ENCODE peak calls at places on chromosomes 12 and 14, in seven cellular contexts. One of them, this sample, is unnamed.

GRCh38 chr12:22286569-22286968 is 47.9 kb downstream of the ST8SIA1 start:
- DNase-seq in IMR-90: peak; percentile 93
- DNase-seq in H9: no peak
- DNase-seq in neuronal stem cell: no peak
- DNase-seq in mesendoderm: no peak
- DNase-seq in mesenchymal stem cell: peak; percentile 77
- DNase-seq in trophoblast cell: no peak
- DNase-seq in this sample: no peak

GRCh38 chr12:52633383-52633782 is 15.0 kb upstream of the KRT73 start:
- DNase-seq in IMR-90: no peak
- DNase-seq in H9: peak; percentile 20
- DNase-seq in neuronal stem cell: no peak
- DNase-seq in mesendoderm: no peak
- DNase-seq in mesenchymal stem cell: no peak
- DNase-seq in trophoblast cell: no peak
- DNase-seq in this sample: no peak

GRCh38 chr12:92363295-92364146 is 217.9 kb upstream of the BTG1 start:
- DNase-seq in IMR-90: peak; percentile 4
- DNase-seq in H9: no peak
- DNase-seq in neuronal stem cell: no peak
- DNase-seq in mesendoderm: peak; percentile 16
- DNase-seq in mesenchymal stem cell: peak; percentile 44
- DNase-seq in trophoblast cell: peak; percentile 21
- DNase-seq in this sample: no peak

GRCh38 chr14:97156705-97157104 is 359.5 kb downstream of the VRK1 start:
- DNase-seq in IMR-90: no peak
- DNase-seq in H9: no peak
- DNase-seq in neuronal stem cell: no peak
- DNase-seq in mesendoderm: no peak
- DNase-seq in mesenchymal stem cell: no peak
- DNase-seq in trophoblast cell: no peak
- DNase-seq in this sample: no peak

GRCh38 chr12:16606201-16606849 is 363 bp upstream of the LMO3 start:
- DNase-seq in IMR-90: peak; percentile 27
- DNase-seq in H9: peak; percentile 78
- DNase-seq in neuronal stem cell: no peak
- DNase-seq in mesendoderm: peak; percentile 81
- DNase-seq in mesenchymal stem cell: peak; percentile 49
- DNase-seq in trophoblast cell: peak; percentile 5
- DNase-seq in this sample: no peak

GRCh38 chr12:81105687-81106086 is 27.8 kb downstream of the ACSS3 start:
- DNase-seq in IMR-90: no peak
- DNase-seq in H9: no peak
- DNase-seq in neuronal stem cell: no peak
- DNase-seq in mesendoderm: no peak
- DNase-seq in mesenchymal stem cell: no peak
- DNase-seq in trophoblast cell: no peak
- DNase-seq in this sample: no peak

GRCh38 chr12:28360253-28360652 is 170.0 kb downstream of the CCDC91 start:
- DNase-seq in IMR-90: no peak
- DNase-seq in H9: no peak
- DNase-seq in neuronal stem cell: no peak
- DNase-seq in mesendoderm: no peak
- DNase-seq in mesenchymal stem cell: no peak
- DNase-seq in trophoblast cell: no peak
- DNase-seq in this sample: no peak

GRCh38 chr12:89239534-89239933 is 112.8 kb downstream of the DUSP6 start:
- DNase-seq in IMR-90: no peak
- DNase-seq in H9: no peak
- DNase-seq in neuronal stem cell: no peak
- DNase-seq in mesendoderm: no peak
- DNase-seq in mesenchymal stem cell: no peak
- DNase-seq in trophoblast cell: no peak
- DNase-seq in this sample: no peak

GRCh38 chr14:71497645-71498086 is 434.6 kb upstream of the RGS6 start:
- DNase-seq in IMR-90: peak; percentile 82
- DNase-seq in H9: no peak
- DNase-seq in neuronal stem cell: no peak
- DNase-seq in mesendoderm: no peak
- DNase-seq in mesenchymal stem cell: no peak
- DNase-seq in trophoblast cell: no peak
- DNase-seq in this sample: no peak

GRCh38 chr12:124675881-124676688 is 108.7 kb upstream of the NCOR2 start:
- DNase-seq in IMR-90: peak; percentile 71
- DNase-seq in H9: no peak
- DNase-seq in neuronal stem cell: no peak
- DNase-seq in mesendoderm: no peak
- DNase-seq in mesenchymal stem cell: peak; percentile 84
- DNase-seq in trophoblast cell: peak; percentile 89
- DNase-seq in this sample: no peak

GRCh38 chr14:61526405-61527312 is 168.7 kb upstream of the HIF1A start:
- DNase-seq in IMR-90: no peak
- DNase-seq in H9: no peak
- DNase-seq in neuronal stem cell: no peak
- DNase-seq in mesendoderm: no peak
- DNase-seq in mesenchymal stem cell: no peak
- DNase-seq in trophoblast cell: peak; percentile 96
- DNase-seq in this sample: no peak

GRCh38 chr14:56357478-56357877 is 222.1 kb upstream of the TMEM260 start:
- DNase-seq in IMR-90: no peak
- DNase-seq in H9: no peak
- DNase-seq in neuronal stem cell: no peak
- DNase-seq in mesendoderm: no peak
- DNase-seq in mesenchymal stem cell: no peak
- DNase-seq in trophoblast cell: no peak
- DNase-seq in this sample: no peak

GRCh38 chr14:45426685-45427282 is 173.8 kb upstream of the MIS18BP1 start:
- DNase-seq in IMR-90: peak; percentile 34
- DNase-seq in H9: peak; percentile 37
- DNase-seq in neuronal stem cell: peak; percentile 39
- DNase-seq in mesendoderm: peak; percentile 90
- DNase-seq in mesenchymal stem cell: peak; percentile 63
- DNase-seq in trophoblast cell: peak; percentile 68
- DNase-seq in this sample: peak; percentile 7

GRCh38 chr14:63438065-63438757 is 105.0 kb downstream of the PPP2R5E start:
- DNase-seq in IMR-90: peak; percentile 92
- DNase-seq in H9: no peak
- DNase-seq in neuronal stem cell: no peak
- DNase-seq in mesendoderm: peak; percentile 90
- DNase-seq in mesenchymal stem cell: peak; percentile 81
- DNase-seq in trophoblast cell: peak; percentile 94
- DNase-seq in this sample: no peak

GRCh38 chr14:49950275-49951250 is 57.7 kb downstream of the ARF6 start:
- DNase-seq in IMR-90: no peak
- DNase-seq in H9: no peak
- DNase-seq in neuronal stem cell: no peak
- DNase-seq in mesendoderm: no peak
- DNase-seq in mesenchymal stem cell: no peak
- DNase-seq in trophoblast cell: no peak
- DNase-seq in this sample: no peak

GRCh38 chr14:56196274-56196673 is 78.1 kb downstream of the PELI2 start:
- DNase-seq in IMR-90: peak; percentile 74
- DNase-seq in H9: no peak
- DNase-seq in neuronal stem cell: no peak
- DNase-seq in mesendoderm: no peak
- DNase-seq in mesenchymal stem cell: peak; percentile 72
- DNase-seq in trophoblast cell: no peak
- DNase-seq in this sample: no peak

GRCh38 chr12:74021937-74022336 is 515.7 kb upstream of the ATXN7L3B start:
- DNase-seq in IMR-90: no peak
- DNase-seq in H9: peak; percentile 90
- DNase-seq in neuronal stem cell: peak; percentile 57
- DNase-seq in mesendoderm: peak; percentile 91
- DNase-seq in mesenchymal stem cell: peak; percentile 71
- DNase-seq in trophoblast cell: peak; percentile 85
- DNase-seq in this sample: peak; percentile 67

GRCh38 chr14:60642790-60643397 is 6.4 kb downstream of the SIX1 start:
- DNase-seq in IMR-90: no peak
- DNase-seq in H9: no peak
- DNase-seq in neuronal stem cell: peak; percentile 26
- DNase-seq in mesendoderm: no peak
- DNase-seq in mesenchymal stem cell: no peak
- DNase-seq in trophoblast cell: no peak
- DNase-seq in this sample: no peak

GRCh38 chr14:99425272-99425681 is 55.4 kb downstream of the SETD3 start:
- DNase-seq in IMR-90: no peak
- DNase-seq in H9: no peak
- DNase-seq in neuronal stem cell: no peak
- DNase-seq in mesendoderm: no peak
- DNase-seq in mesenchymal stem cell: no peak
- DNase-seq in trophoblast cell: no peak
- DNase-seq in this sample: no peak

GRCh38 chr14:103569436-103569835 is 6.7 kb downstream of the COA8 start:
- DNase-seq in IMR-90: no peak
- DNase-seq in H9: no peak
- DNase-seq in neuronal stem cell: no peak
- DNase-seq in mesendoderm: no peak
- DNase-seq in mesenchymal stem cell: no peak
- DNase-seq in trophoblast cell: no peak
- DNase-seq in this sample: no peak
- H2BK5ac ChIP-seq in IMR-90: no peak overlapping the region
- H2BK5ac ChIP-seq in H9: no peak overlapping the region
- H2BK5ac ChIP-seq in neuronal stem cell: no peak overlapping the region
- H2BK5ac ChIP-seq in mesendoderm: no peak overlapping the region
- H2BK5ac ChIP-seq in mesenchymal stem cell: no peak overlapping the region
- H2BK5ac ChIP-seq in trophoblast cell: no peak overlapping the region
- H2BK5ac ChIP-seq in this sample: no peak overlapping the region

DNA sequence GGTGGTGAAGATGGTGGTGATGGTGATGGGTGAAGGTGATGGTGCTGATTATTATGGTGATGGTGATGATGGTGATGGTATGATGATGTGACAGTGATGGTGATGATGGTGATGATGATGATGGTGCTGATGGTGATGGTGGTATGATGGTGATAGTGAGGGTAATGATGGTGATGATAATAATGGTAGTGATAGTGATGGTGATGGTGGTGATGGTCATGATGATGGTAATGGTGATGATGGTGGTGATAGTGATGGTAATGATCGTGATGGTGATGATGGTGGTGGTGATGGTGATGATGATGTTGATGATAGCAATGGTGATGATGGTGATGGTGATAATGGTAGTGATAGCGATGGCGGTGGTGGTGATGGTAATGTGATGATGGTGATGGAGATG is 197.9 kb upstream of the ALG10B start:
- DNase-seq in IMR-90: no peak
- DNase-seq in H9: no peak
- DNase-seq in neuronal stem cell: no peak
- DNase-seq in mesendoderm: no peak
- DNase-seq in mesenchymal stem cell: no peak
- DNase-seq in trophoblast cell: no peak
- DNase-seq in this sample: no peak
- H2BK5ac ChIP-seq in IMR-90: peak overlapping the region; percentile 65
- H2BK5ac ChIP-seq in H9: no peak overlapping the region
- H2BK5ac ChIP-seq in neuronal stem cell: no peak overlapping the region
- H2BK5ac ChIP-seq in mesendoderm: no peak overlapping the region
- H2BK5ac ChIP-seq in mesenchymal stem cell: no peak overlapping the region
- H2BK5ac ChIP-seq in trophoblast cell: no peak overlapping the region
- H2BK5ac ChIP-seq in this sample: no peak overlapping the region

GRCh38 chr12:44703311-44703910 is 172.7 kb downstream of the NELL2 start:
- DNase-seq in IMR-90: no peak
- DNase-seq in H9: no peak
- DNase-seq in neuronal stem cell: no peak
- DNase-seq in mesendoderm: no peak
- DNase-seq in mesenchymal stem cell: peak; percentile 19
- DNase-seq in trophoblast cell: no peak
- DNase-seq in this sample: no peak
- H2BK5ac ChIP-seq in IMR-90: no peak overlapping the region
- H2BK5ac ChIP-seq in H9: no peak overlapping the region
- H2BK5ac ChIP-seq in neuronal stem cell: no peak overlapping the region
- H2BK5ac ChIP-seq in mesendoderm: no peak overlapping the region
- H2BK5ac ChIP-seq in mesenchymal stem cell: no peak overlapping the region
- H2BK5ac ChIP-seq in trophoblast cell: no peak overlapping the region
- H2BK5ac ChIP-seq in this sample: no peak overlapping the region

GRCh38 chr12:5456025-5456424 is 24.1 kb downstream of the NTF3 start:
- DNase-seq in IMR-90: no peak
- DNase-seq in H9: no peak
- DNase-seq in neuronal stem cell: no peak
- DNase-seq in mesendoderm: peak; percentile 42
- DNase-seq in mesenchymal stem cell: no peak
- DNase-seq in trophoblast cell: no peak
- DNase-seq in this sample: no peak
- H2BK5ac ChIP-seq in IMR-90: peak overlapping the region; percentile 99
- H2BK5ac ChIP-seq in H9: no peak overlapping the region
- H2BK5ac ChIP-seq in neuronal stem cell: no peak overlapping the region
- H2BK5ac ChIP-seq in mesendoderm: no peak overlapping the region
- H2BK5ac ChIP-seq in mesenchymal stem cell: no peak overlapping the region
- H2BK5ac ChIP-seq in trophoblast cell: peak overlapping the region; percentile 36
- H2BK5ac ChIP-seq in this sample: no peak overlapping the region

GRCh38 chr12:93380480-93381121 is 2.9 kb downstream of the NUDT4 start:
- DNase-seq in IMR-90: peak; percentile 70
- DNase-seq in H9: no peak
- DNase-seq in neuronal stem cell: no peak
- DNase-seq in mesendoderm: peak; percentile 67
- DNase-seq in mesenchymal stem cell: peak; percentile 44
- DNase-seq in trophoblast cell: peak; percentile 15
- DNase-seq in this sample: no peak

GRCh38 chr12:93377252-93377542 is 528 bp upstream of the NUDT4 start:
- DNase-seq in IMR-90: no peak
- DNase-seq in H9: no peak
- DNase-seq in neuronal stem cell: no peak
- DNase-seq in mesendoderm: no peak
- DNase-seq in mesenchymal stem cell: no peak
- DNase-seq in trophoblast cell: no peak
- DNase-seq in this sample: no peak

GRCh38 chr12:93376436-93377251 is 1.1 kb upstream of the NUDT4 start:
- DNase-seq in IMR-90: peak; percentile 60
- DNase-seq in H9: peak; percentile 78
- DNase-seq in neuronal stem cell: peak; percentile 62
- DNase-seq in mesendoderm: peak; percentile 75
- DNase-seq in mesenchymal stem cell: peak; percentile 57
- DNase-seq in trophoblast cell: peak; percentile 12
- DNase-seq in this sample: peak; percentile 53

GRCh38 chr12:93379432-93380308 is 1.9 kb downstream of the NUDT4 start:
- DNase-seq in IMR-90: peak; percentile 14
- DNase-seq in H9: no peak
- DNase-seq in neuronal stem cell: no peak
- DNase-seq in mesendoderm: peak; percentile 34
- DNase-seq in mesenchymal stem cell: peak; percentile 39
- DNase-seq in trophoblast cell: no peak
- DNase-seq in this sample: no peak

GRCh38 chr12:93378373-93379310 is 917 bp downstream of the NUDT4 start:
- DNase-seq in IMR-90: peak; percentile 72
- DNase-seq in H9: peak; percentile 49
- DNase-seq in neuronal stem cell: peak; percentile 30
- DNase-seq in mesendoderm: peak; percentile 75
- DNase-seq in mesenchymal stem cell: peak; percentile 91
- DNase-seq in trophoblast cell: peak; percentile 67
- DNase-seq in this sample: peak; percentile 66
- H2BK5ac ChIP-seq in IMR-90: peak overlapping the region; percentile 92
- H2BK5ac ChIP-seq in H9: no peak overlapping the region
- H2BK5ac ChIP-seq in neuronal stem cell: peak overlapping the region; percentile 68
- H2BK5ac ChIP-seq in mesendoderm: peak overlapping the region; percentile 56
- H2BK5ac ChIP-seq in mesenchymal stem cell: peak overlapping the region; percentile 97
- H2BK5ac ChIP-seq in trophoblast cell: peak overlapping the region; percentile 76
- H2BK5ac ChIP-seq in this sample: peak overlapping the region; percentile 36

DNA sequence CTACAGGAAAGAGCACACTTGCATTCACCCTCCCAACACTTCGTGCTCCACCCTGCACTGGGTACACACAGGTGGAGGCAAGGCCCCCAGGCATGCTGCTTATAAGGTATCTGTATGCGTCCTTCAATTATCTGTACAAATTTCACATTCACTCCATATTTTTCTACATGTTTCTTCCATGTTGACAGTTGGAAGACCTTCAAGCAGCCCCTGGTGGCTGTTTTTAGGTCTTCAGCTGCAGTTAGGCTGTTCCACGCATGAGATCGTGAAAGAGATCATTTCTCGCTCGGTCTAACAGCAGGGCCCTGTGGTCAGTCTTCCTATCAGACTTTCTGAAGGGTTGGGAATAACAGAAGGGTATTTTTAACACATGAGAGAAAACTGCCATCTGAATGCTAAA is 47.1 kb downstream of the PLXNC1 start:
- DNase-seq in IMR-90: no peak
- DNase-seq in H9: no peak
- DNase-seq in neuronal stem cell: no peak
- DNase-seq in mesendoderm: no peak
- DNase-seq in mesenchymal stem cell: no peak
- DNase-seq in trophoblast cell: peak; percentile 80
- DNase-seq in this sample: no peak
- H2BK5ac ChIP-seq in IMR-90: no peak overlapping the region
- H2BK5ac ChIP-seq in H9: no peak overlapping the region
- H2BK5ac ChIP-seq in neuronal stem cell: no peak overlapping the region
- H2BK5ac ChIP-seq in mesendoderm: no peak overlapping the region
- H2BK5ac ChIP-seq in mesenchymal stem cell: no peak overlapping the region
- H2BK5ac ChIP-seq in trophoblast cell: no peak overlapping the region
- H2BK5ac ChIP-seq in this sample: no peak overlapping the region

This sample was measured in H1.